ENCODE peak calls at places on chromosomes 5 and 9, in seven cellular contexts. V is kidney, O is cardiac fibroblast, S is fibroblast of mammary gland, A is PC-9, M is fibroblast of lung, P is mucosa of descending colon. N is an unnamed sample.

GRCh38 chr5:93192107-93192506 is 388.9 kb downstream of the NR2F1-AS1 start:
- DNase-seq in V (no peak), O (peak; percentile 63), S (peak; percentile 92), A (peak; percentile 97), M (peak; percentile 98), P (no peak), N (no peak)

GRCh38 chr5:26009742-26010141 is 1028.6 kb downstream of the CDH9 start:
- DNase-seq in V (no peak), O (no peak), S (no peak), A (no peak), M (no peak), P (no peak), N (no peak)

GRCh38 chr5:176608937-176609723 is 826 bp downstream of the GPRIN1 start:
- DNase-seq in V (peak; percentile 52), O (no peak), S (no peak), A (no peak), M (no peak), P (no peak), N (no peak)

GRCh38 chr5:58127132-58127485 is 332.8 kb downstream of the PLK2 start:
- DNase-seq in V (no peak), O (no peak), S (no peak), A (no peak), M (no peak), P (no peak), N (peak; percentile 31)

GRCh38 chr9:126875780-126876510 is 15.5 kb downstream of the ZBTB34 start:
- DNase-seq in V (no peak), O (no peak), S (no peak), A (no peak), M (no peak), P (no peak), N (no peak)

GRCh38 chr5:9878196-9878595 is 248.0 kb upstream of the TAS2R1 start:
- DNase-seq in V (no peak), O (no peak), S (no peak), A (no peak), M (no peak), P (no peak), N (no peak)

GRCh38 chr9:78144663-78145377 is 91.1 kb upstream of the CEP78 start:
- DNase-seq in V (no peak), O (no peak), S (no peak), A (no peak), M (peak; percentile 56), P (no peak), N (no peak)

GRCh38 chr5:41503860-41504259 is 6.5 kb downstream of the PLCXD3 start:
- DNase-seq in V (no peak), O (no peak), S (no peak), A (no peak), M (no peak), P (no peak), N (no peak)

GRCh38 chr9:130128782-130129424 is 43.3 kb upstream of the NCS1 start:
- DNase-seq in V (peak; percentile 75), O (peak; percentile 84), S (peak; percentile 93), A (peak; percentile 83), M (peak; percentile 99), P (peak; percentile 66), N (no peak)

GRCh38 chr5:90233496-90233895 is 176.1 kb downstream of the CETN3 start:
- DNase-seq in V (no peak), O (no peak), S (no peak), A (no peak), M (peak; percentile 16), P (no peak), N (no peak)

GRCh38 chr5:43193952-43194321 is 1.9 kb downstream of the NIM1K start:
- DNase-seq in V (no peak), O (no peak), S (no peak), A (no peak), M (no peak), P (no peak), N (no peak)
- H3K4me3 ChIP-seq in V (no peak overlapping the region), O (peak overlapping the region; percentile 62), S (peak overlapping the region; percentile 57), A (peak overlapping the region; percentile 48), M (peak overlapping the region; percentile 73), P (no peak overlapping the region), N (no peak overlapping the region)

GRCh38 chr9:114156658-114157421 is 1.5 kb downstream of the COL27A1 start:
- DNase-seq in V (peak; percentile 91), O (peak; percentile 85), S (peak; percentile 80), A (no peak), M (peak; percentile 88), P (no peak), N (no peak)
- TF ChIP-seq CTCF in V (peak; percentile 20), O (no peak), S (peak; percentile 14), A (no peak), M (no peak), P (no peak), N (no peak)

GRCh38 chr5:108366500-108366899 is 15.4 kb downstream of the FBXL17 start:
- DNase-seq in V (no peak), O (no peak), S (no peak), A (no peak), M (no peak), P (no peak), N (no peak)

GRCh38 chr5:108361771-108362170 is 20.1 kb downstream of the FBXL17 start:
- DNase-seq in V (no peak), O (no peak), S (no peak), A (no peak), M (peak; percentile 82), P (no peak), N (no peak)

GRCh38 chr5:108360280-108360679 is 21.6 kb downstream of the FBXL17 start:
- DNase-seq in V (no peak), O (no peak), S (no peak), A (no peak), M (no peak), P (no peak), N (no peak)

GRCh38 chr5:108356286-108356685 is 25.6 kb downstream of the FBXL17 start:
- DNase-seq in V (no peak), O (no peak), S (no peak), A (no peak), M (no peak), P (no peak), N (no peak)

GRCh38 chr5:108361239-108361638 is 20.7 kb downstream of the FBXL17 start:
- DNase-seq in V (no peak), O (no peak), S (no peak), A (no peak), M (no peak), P (no peak), N (no peak)
- H3K4me3 ChIP-seq in V (no peak overlapping the region), O (no peak overlapping the region), S (no peak overlapping the region), A (no peak overlapping the region), M (no peak overlapping the region), P (no peak overlapping the region), N (no peak overlapping the region)

GRCh38 chr5:96381526-96381925 is 51.5 kb downstream of the PCSK1 start:
- DNase-seq in V (no peak), O (no peak), S (no peak), A (no peak), M (no peak), P (no peak), N (no peak)
- TF ChIP-seq CTCF in V (no peak), O (no peak), S (no peak), A (no peak), M (no peak), P (no peak), N (peak; percentile 40)

DNA sequence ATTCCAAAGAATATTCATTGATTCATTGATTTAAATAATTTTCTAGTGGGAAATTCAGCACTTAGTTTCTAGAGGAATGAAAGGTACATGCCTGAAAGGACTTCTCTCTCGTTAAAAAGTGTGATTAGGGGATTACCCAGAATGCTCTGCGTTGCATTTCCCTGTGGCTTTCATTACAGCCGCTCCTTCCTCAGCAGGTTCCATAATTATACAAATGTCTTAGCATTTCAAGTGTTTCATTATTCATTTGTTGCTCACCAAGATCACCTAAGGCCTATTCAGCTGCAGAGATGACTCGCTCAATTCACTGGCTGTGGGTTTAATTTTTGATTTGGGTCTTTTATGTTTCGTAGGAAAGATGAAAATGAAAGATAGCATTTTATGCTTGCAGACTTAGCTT is 52.8 kb downstream of the SPATA31C2 start:
- DNase-seq in V (no peak), O (no peak), S (no peak), A (no peak), M (peak; percentile 22), P (no peak), N (no peak)
- H3K4me3 ChIP-seq in V (no peak overlapping the region), O (no peak overlapping the region), S (no peak overlapping the region), A (no peak overlapping the region), M (no peak overlapping the region), P (no peak overlapping the region), N (no peak overlapping the region)

GRCh38 chr5:109825450-109825849 is 135.7 kb downstream of the MAN2A1 start:
- DNase-seq in V (no peak), O (no peak), S (no peak), A (no peak), M (peak; percentile 53), P (no peak), N (no peak)

GRCh38 chr5:109816732-109817131 is 127.0 kb downstream of the MAN2A1 start:
- DNase-seq in V (no peak), O (no peak), S (no peak), A (no peak), M (no peak), P (no peak), N (no peak)

GRCh38 chr5:109823597-109823996 is 133.9 kb downstream of the MAN2A1 start:
- DNase-seq in V (no peak), O (peak; percentile 24), S (peak; percentile 43), A (peak; percentile 54), M (peak; percentile 55), P (no peak), N (no peak)

GRCh38 chr5:109819878-109820277 is 130.2 kb downstream of the MAN2A1 start:
- DNase-seq in V (no peak), O (no peak), S (no peak), A (no peak), M (no peak), P (no peak), N (no peak)
- TF ChIP-seq CTCF in V (no peak), O (no peak), S (no peak), A (no peak), M (no peak), P (no peak), N (no peak)

N was measured in LNCaP clone FGC.